ENCODE peak calls at places on chromosomes 6 and 20, in eight cellular contexts. N is CD4-positive, CD25-positive, alpha-beta regulatory T cell; U is CD8-positive, alpha-beta T cell; G is PC-3; I is HCT116; A is left ventricle myocardium inferior; X is astrocyte; L is RWPE2. W is an unnamed sample. For H3K4me1, the result is how much of the 10 kb centered on the place peaks cover.

GRCh38 chr6:41559655-41560439 is 13.7 kb downstream of the FOXP4 start:
- DNase-seq in G (no peak), L (no peak), N (no peak), X (no peak), U (no peak), I (no peak), A (no peak), W (no peak)

GRCh38 chr6:129748212-129748900 is 38.4 kb upstream of the ARHGAP18 start:
- DNase-seq in I (peak), L (peak), U (no peak), A (no peak), X (peak), G (peak), N (peak), W (no peak)

GRCh38 chr6:141641406-141641805 is 491.3 kb upstream of the GJE1 start:
- DNase-seq in G (peak), X (no peak), L (no peak), U (no peak), N (no peak), I (no peak), A (no peak), W (no peak)

GRCh38 chr20:47454298-47455132 is 47.2 kb upstream of the NCOA3 start:
- DNase-seq in X (no peak), A (no peak), I (no peak), L (no peak), U (no peak), N (no peak), G (no peak), W (no peak)

GRCh38 chr6:21240709-21241108 is 352.8 kb upstream of the SOX4 start:
- DNase-seq in L (no peak), N (no peak), U (no peak), A (no peak), I (no peak), G (no peak), X (no peak), W (no peak)

GRCh38 chr6:14059791-14060436 is 57.7 kb upstream of the CD83 start:
- DNase-seq in N (no peak), X (no peak), I (no peak), G (peak), A (peak), U (no peak), L (peak), W (no peak)

GRCh38 chr6:37820713-37821069 is 1.2 kb downstream of the ZFAND3 start:
- DNase-seq in L (no peak), I (no peak), X (no peak), A (no peak), U (no peak), G (peak), N (no peak), W (no peak)

GRCh38 chr20:561437-562231 is 18.0 kb upstream of the CSNK2A1 start:
- DNase-seq in G (peak), A (peak), L (no peak), N (no peak), U (no peak), X (peak), I (peak), W (no peak)

GRCh38 chr20:35020108-35021031 is 64.7 kb downstream of the MYH7B start:
- DNase-seq in I (no peak), A (no peak), N (no peak), L (peak), U (no peak), X (no peak), G (no peak), W (no peak)

GRCh38 chr20:41145317-41145716 is 8.0 kb downstream of the PLCG1 start:
- DNase-seq in I (no peak), G (no peak), L (no peak), N (no peak), A (no peak), U (no peak), X (no peak), W (no peak)
- H3K4me1 ChIP-seq in I (under half), G (under half), L (under half), N (half or more), A (half or more), U (half or more), X (under half), W (half or more)

DNA sequence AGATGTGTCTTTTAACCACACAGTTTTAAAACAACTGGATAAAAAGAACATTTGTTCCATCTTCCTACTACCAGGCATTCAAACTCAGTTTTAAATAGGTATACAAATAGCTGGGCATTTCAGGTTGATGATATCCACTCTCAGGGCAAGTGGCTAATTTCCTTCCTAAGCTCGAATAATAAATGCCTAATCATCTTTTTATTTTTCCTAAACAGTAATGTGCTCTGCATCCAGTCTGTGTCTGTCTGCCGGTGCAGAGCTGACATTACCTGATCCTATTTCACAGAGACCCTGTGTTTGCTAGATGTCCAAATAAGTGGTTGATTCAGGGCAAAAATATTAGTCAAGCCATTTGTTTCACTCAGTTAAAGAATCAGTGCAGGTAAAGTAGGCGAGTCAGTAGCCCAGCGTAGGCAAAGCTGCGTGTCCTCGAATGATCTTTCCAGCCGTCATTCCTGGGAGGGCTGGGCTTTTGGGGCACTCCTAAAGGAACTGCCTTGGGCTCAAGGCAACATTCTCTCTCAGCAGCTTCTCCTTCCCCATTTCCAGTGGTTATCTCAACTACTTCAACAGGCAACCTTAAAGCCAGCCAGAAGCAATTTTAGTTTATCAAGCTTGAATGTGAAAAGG is 74.2 kb upstream of the BMP2 start:
- DNase-seq in N (no peak), A (no peak), X (no peak), L (no peak), G (no peak), I (no peak), U (no peak), W (no peak)
- H3K4me1 ChIP-seq in N (under half), A (under half), X (under half), L (under half), G (under half), I (under half), U (under half), W (under half)

GRCh38 chr6:26218824-26219223 is 131.6 kb downstream of the HFE start:
- DNase-seq in G (no peak), U (no peak), A (no peak), I (no peak), N (no peak), X (no peak), L (no peak), W (no peak)

GRCh38 chr6:26216015-26216885 is 129.0 kb downstream of the HFE start:
- DNase-seq in A (no peak), X (peak), N (peak), I (no peak), L (peak), U (peak), G (peak), W (no peak)

GRCh38 chr6:26216886-26217713 is 129.9 kb downstream of the HFE start:
- DNase-seq in L (peak), I (no peak), N (peak), X (peak), G (no peak), A (peak), U (peak), W (peak)

GRCh38 chr6:26215200-26216014 is 128.2 kb downstream of the HFE start:
- DNase-seq in N (no peak), L (no peak), G (peak), I (no peak), U (no peak), A (no peak), X (no peak), W (no peak)

DNA sequence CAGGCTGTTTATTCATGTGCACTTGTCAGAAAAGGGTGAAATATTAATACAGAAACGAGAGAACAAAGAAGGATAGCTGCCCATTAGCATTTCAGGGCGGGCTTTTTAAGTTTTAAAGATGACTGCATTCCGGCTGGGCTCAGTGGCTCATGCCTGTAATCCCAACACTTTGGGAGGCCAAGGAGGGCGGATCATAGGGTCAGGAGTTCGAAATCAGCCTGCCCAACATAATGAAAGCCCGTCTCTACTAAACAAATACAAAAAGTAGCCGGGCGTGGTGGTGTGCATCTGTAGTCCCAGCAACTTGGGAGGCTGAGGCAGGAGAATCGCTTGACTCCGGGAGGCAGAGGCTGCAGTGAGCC is 130.5 kb downstream of the HFE start:
- DNase-seq in I (no peak), N (no peak), A (no peak), G (peak), X (no peak), L (no peak), U (no peak), W (no peak)
- H3K4me1 ChIP-seq in I (under half), N (under half), A (under half), G (under half), X (under half), L (under half), U (under half), W (under half)

GRCh38 chr6:18340781-18341551 is 46.2 kb upstream of the RNF144B start:
- DNase-seq in X (no peak), A (no peak), I (no peak), N (no peak), L (no peak), G (no peak), U (no peak), W (no peak)
- H3K4me1 ChIP-seq in X (under half), A (under half), I (under half), N (under half), L (under half), G (under half), U (under half), W (under half)

DNA sequence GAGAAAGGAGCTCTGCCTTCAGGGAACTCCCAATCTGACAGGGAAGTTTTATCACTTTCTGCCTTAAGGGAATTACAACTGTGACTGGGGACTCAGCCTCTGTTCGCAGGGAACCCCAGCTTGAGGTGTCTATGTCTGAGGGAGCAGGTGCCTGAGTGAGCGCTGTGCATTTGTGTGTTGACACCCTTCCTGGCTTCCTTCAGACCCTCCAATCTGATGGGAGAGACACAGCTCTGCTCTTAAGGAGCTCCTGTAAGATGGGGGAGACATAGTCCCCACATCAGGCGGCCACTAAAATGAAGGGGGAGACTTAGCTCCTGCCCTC is 62.3 kb downstream of the MRPL14 start:
- DNase-seq in I (no peak), X (no peak), U (no peak), N (no peak), G (no peak), L (no peak), A (no peak), W (no peak)
- H3K4me1 ChIP-seq in I (under half), X (half or more), U (under half), N (under half), G (under half), L (under half), A (half or more), W (under half)

DNA sequence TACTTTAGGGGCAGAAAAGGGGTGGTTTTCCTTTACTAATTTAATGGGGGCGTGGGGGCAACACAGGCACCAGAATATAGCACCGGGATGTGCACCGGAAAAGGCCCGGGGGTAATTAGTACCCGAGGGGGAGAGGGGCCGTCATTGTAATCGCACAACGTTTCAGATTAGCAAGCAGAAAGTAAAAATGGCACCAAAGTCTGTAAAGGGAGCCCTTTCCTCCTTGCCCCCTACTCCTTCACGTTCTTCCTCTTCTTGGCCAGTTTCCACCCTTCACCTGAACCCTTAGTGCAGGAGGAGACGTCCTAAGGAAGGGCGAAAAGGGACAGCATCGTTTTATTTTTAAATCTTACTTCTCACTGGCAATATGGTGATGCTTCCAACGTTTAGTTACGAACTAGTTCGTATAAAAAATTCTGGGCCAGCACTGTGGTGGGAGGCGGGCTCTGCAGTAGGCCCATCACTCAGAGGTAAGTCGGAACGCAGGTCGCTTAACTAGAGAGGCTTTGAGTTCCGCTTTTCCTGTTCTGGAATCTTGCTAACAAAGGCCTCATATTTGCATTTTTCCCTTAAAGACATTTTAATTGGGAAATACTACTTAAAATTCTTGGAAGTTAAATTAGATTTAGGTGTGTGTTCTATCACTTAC is 784 bp upstream of the CEP85L start:
- DNase-seq in N (no peak), X (no peak), G (no peak), A (no peak), L (no peak), U (no peak), I (no peak), W (no peak)
- H3K4me1 ChIP-seq in N (under half), X (under half), G (under half), A (under half), L (under half), U (under half), I (under half), W (under half)

DNA sequence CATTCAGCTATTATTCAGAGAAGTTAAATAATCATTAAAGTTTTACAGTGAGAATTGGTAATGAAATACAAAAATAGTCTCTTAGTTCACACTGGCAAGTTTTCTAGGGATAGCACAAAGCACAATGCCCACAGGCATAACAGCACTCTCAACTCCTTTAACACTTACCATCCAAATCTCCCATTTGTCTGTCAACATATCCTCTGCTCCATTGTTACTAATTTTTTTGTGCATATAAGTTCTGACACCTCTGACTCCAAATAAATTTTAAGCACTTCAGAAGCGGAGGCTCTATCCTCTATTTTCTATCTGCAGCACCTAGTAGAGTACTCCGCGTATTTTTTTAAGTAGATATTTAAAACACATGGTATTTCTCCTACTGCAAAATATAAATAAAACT is 15.6 kb upstream of the RSPO3 start:
- DNase-seq in I (no peak), N (no peak), X (no peak), U (no peak), A (no peak), G (no peak), L (no peak), W (no peak)
- H3K4me1 ChIP-seq in I (under half), N (under half), X (under half), U (under half), A (under half), G (under half), L (under half), W (under half)

DNA sequence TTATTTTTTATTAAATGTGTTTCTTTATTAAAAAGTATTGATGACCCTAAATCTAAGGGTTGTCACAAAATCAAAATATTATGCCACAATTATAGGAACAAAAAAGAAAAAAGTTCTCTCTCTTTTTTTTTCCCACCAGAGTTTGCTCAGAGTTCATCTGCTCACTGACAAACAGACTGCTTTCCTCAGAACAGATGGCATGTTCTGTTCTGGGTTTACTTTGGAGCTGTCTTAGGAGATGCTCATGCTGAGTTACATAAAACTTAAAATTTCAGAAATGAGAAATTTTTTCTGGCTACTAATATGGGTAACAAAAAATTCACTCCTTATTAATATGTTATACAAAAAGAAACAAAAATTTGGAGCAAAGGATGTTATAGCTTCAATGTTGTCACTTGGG is 30.3 kb downstream of the STK38 start:
- DNase-seq in A (no peak), X (no peak), U (no peak), L (no peak), G (no peak), I (no peak), N (no peak), W (no peak)
- H3K4me1 ChIP-seq in A (under half), X (under half), U (under half), L (under half), G (under half), I (under half), N (under half), W (under half)